ENCODE peak calls at places on chromosomes 5 and 9, in four cellular contexts. G, Q, M and V are unnamed samples. For H3K4me1 and H3K36me3, the result is how much of the 10 kb centered on the place peaks cover.

GRCh38 chr5:177290816-177291596 is 12.5 kb downstream of the RAB24 start:
- DNase-seq in G (no peak), M (no peak), Q (no peak), V (no peak)

GRCh38 chr5:138230261-138230660 is 17.1 kb upstream of the CDC23 start:
- DNase-seq in M (no peak), Q (peak), G (peak), V (no peak)

GRCh38 chr9:36946653-36947052 is 87.4 kb downstream of the PAX5 start:
- DNase-seq in M (no peak), G (no peak), Q (no peak), V (no peak)

GRCh38 chr5:126600631-126601511 is at the start of gene PHAX:
- DNase-seq in Q (peak), G (peak), M (peak), V (peak)

GRCh38 chr9:93084471-93084881 is 11.5 kb upstream of the CARD19 start:
- DNase-seq in G (peak), Q (no peak), M (no peak), V (no peak)

GRCh38 chr5:74974451-74975089 is 77.8 kb downstream of the GCNT4 start:
- DNase-seq in G (no peak), M (no peak), Q (no peak), V (no peak)

GRCh38 chr5:112146323-112146848 is 272.7 kb downstream of the EPB41L4A start:
- DNase-seq in Q (no peak), M (no peak), G (peak), V (peak)

GRCh38 chr5:39148983-39149534 is 70.3 kb downstream of the FYB1 start:
- DNase-seq in G (no peak), Q (no peak), M (no peak), V (no peak)

GRCh38 chr5:141743652-141744333 is 61.8 kb upstream of the ARAP3 start:
- DNase-seq in M (no peak), Q (no peak), G (no peak), V (no peak)

GRCh38 chr5:157857821-157858526 is 971 bp downstream of the CLINT1 start:
- DNase-seq in G (no peak), M (no peak), Q (no peak), V (no peak)

GRCh38 chr5:52173133-52173532 is 614.6 kb upstream of the ITGA1 start:
- DNase-seq in G (no peak), Q (no peak), M (no peak), V (no peak)

GRCh38 chr5:17365756-17366155 is 132.3 kb upstream of the TAF11L2 start:
- DNase-seq in M (no peak), G (no peak), Q (no peak), V (no peak)

GRCh38 chr5:40879163-40879942 is 29.9 kb upstream of the C7 start:
- DNase-seq in G (no peak), M (no peak), Q (no peak), V (no peak)

GRCh38 chr5:134976841-134977240 is 9.1 kb downstream of the CATSPER3 start:
- DNase-seq in M (no peak), Q (no peak), G (no peak), V (no peak)

GRCh38 chr9:83330207-83331196 is 207.7 kb downstream of the FRMD3 start:
- DNase-seq in M (no peak), Q (no peak), G (no peak), V (no peak)

GRCh38 chr5:56233230-56233629 is at the start of gene ANKRD55:
- DNase-seq in M (no peak), Q (no peak), G (no peak), V (no peak)

GRCh38 chr9:121369595-121370265 is at the start of gene STOM:
- DNase-seq in G (peak), Q (peak), M (peak), V (peak)

GRCh38 chr5:163976691-163977090 is 471.3 kb downstream of the MAT2B start:
- DNase-seq in Q (no peak), M (no peak), G (no peak), V (no peak)

GRCh38 chr5:173412566-173412965 is 84.4 kb upstream of the STC2 start:
- DNase-seq in M (no peak), Q (no peak), G (no peak), V (no peak)

GRCh38 chr9:37032713-37033112 is 1.4 kb downstream of the PAX5 start:
- DNase-seq in M (no peak), Q (no peak), G (no peak), V (no peak)

GRCh38 chr5:13985736-13986418 is 41.4 kb upstream of the DNAH5 start:
- DNase-seq in M (no peak), G (no peak), Q (no peak), V (no peak)

GRCh38 chr9:119365291-119366027 is 3.8 kb downstream of the BRINP1 start:
- DNase-seq in M (no peak), Q (no peak), G (no peak), V (no peak)

GRCh38 chr5:172690258-172691075 is 49.4 kb downstream of the NEURL1B start:
- DNase-seq in G (no peak), Q (peak), M (no peak), V (no peak)

GRCh38 chr5:126631920-126632319 is 31.2 kb downstream of the PHAX start:
- DNase-seq in M (no peak), G (no peak), Q (no peak), V (no peak)

GRCh38 chr9:112861155-112861554 is 29.5 kb downstream of the SLC46A2 start:
- DNase-seq in Q (no peak), G (no peak), M (no peak), V (no peak)

GRCh38 chr9:125867752-125868400 is 120.7 kb downstream of the PBX3 start:
- DNase-seq in M (no peak), Q (no peak), G (no peak), V (no peak)

GRCh38 chr9:93276973-93277372 is 93.0 kb downstream of the WNK2 start:
- DNase-seq in G (no peak), Q (no peak), M (no peak), V (no peak)

GRCh38 chr5:136036991-136037705 is 8.4 kb downstream of the TGFBI start:
- DNase-seq in M (peak), G (peak), Q (no peak), V (peak)

GRCh38 chr5:83570916-83571315 is 99.4 kb downstream of the VCAN start:
- DNase-seq in Q (no peak), G (no peak), M (no peak), V (no peak)

GRCh38 chr5:65924366-65925093 is 1.8 kb upstream of the ERBIN start:
- DNase-seq in Q (no peak), G (peak), M (no peak), V (no peak)

GRCh38 chr9:76576344-76576743 is 117.4 kb downstream of the GCNT1 start:
- DNase-seq in Q (no peak), G (no peak), M (peak), V (peak)

GRCh38 chr5:59789894-59790293 is 103.6 kb downstream of the PDE4D start:
- DNase-seq in Q (no peak), M (no peak), G (no peak), V (no peak)

GRCh38 chr5:157596449-157596848 is 20.9 kb upstream of the ADAM19 start:
- DNase-seq in Q (no peak), M (no peak), G (no peak), V (no peak)

GRCh38 chr5:135723451-135723850 is 111.0 kb upstream of the SLC25A48 start:
- DNase-seq in Q (no peak), G (no peak), M (no peak), V (no peak)

GRCh38 chr5:9283021-9283420 is 262.9 kb downstream of the SEMA5A start:
- DNase-seq in G (no peak), M (no peak), Q (no peak), V (no peak)

GRCh38 chr5:6158974-6159863 is 219.1 kb downstream of the MED10 start:
- DNase-seq in Q (no peak), M (no peak), G (no peak), V (no peak)

GRCh38 chr9:128094166-128094949 is 26.3 kb downstream of the SLC25A25 start:
- DNase-seq in Q (peak), G (peak), M (peak), V (peak)

GRCh38 chr9:128091571-128091970 is 23.5 kb downstream of the SLC25A25 start:
- DNase-seq in Q (no peak), M (no peak), G (no peak), V (no peak)

GRCh38 chr9:128091144-128091543 is 23.1 kb downstream of the SLC25A25 start:
- DNase-seq in Q (peak), G (peak), M (no peak), V (no peak)

GRCh38 chr9:128092199-128092977 is 24.4 kb downstream of the SLC25A25 start:
- DNase-seq in G (no peak), M (no peak), Q (no peak), V (no peak)

GRCh38 chr9:128093016-128093415 is 25.0 kb downstream of the SLC25A25 start:
- DNase-seq in G (no peak), M (no peak), Q (no peak), V (no peak)
- H3K4me1 ChIP-seq in G (half or more), M (under half), Q (under half), V (under half)

GRCh38 chr9:123473226-123473625 is 117.2 kb downstream of the CRB2 start:
- DNase-seq in Q (no peak), G (no peak), M (no peak), V (no peak)

GRCh38 chr9:123470121-123470851 is 114.3 kb downstream of the CRB2 start:
- DNase-seq in Q (no peak), M (no peak), G (no peak), V (no peak)

GRCh38 chr9:123471843-123472570 is 116.0 kb downstream of the CRB2 start:
- DNase-seq in G (no peak), M (no peak), Q (no peak), V (no peak)

GRCh38 chr9:123469231-123469630 is 113.2 kb downstream of the CRB2 start:
- DNase-seq in M (no peak), G (no peak), Q (no peak), V (no peak)

GRCh38 chr9:123470991-123471770 is 115.2 kb downstream of the CRB2 start:
- DNase-seq in M (no peak), G (no peak), Q (no peak), V (no peak)
- H3K36me3 ChIP-seq in M (under half), G (under half), Q (under half), V (under half)

GRCh38 chr9:20640331-20641187 is 18.3 kb upstream of the MLLT3 start:
- DNase-seq in M (peak), G (peak), Q (peak), V (no peak)
- H3K4me3 ChIP-seq in M (no peak), G (no peak), Q (no peak), V (no peak)

GRCh38 chr5:119342414-119342813 is 13.4 kb upstream of the TNFAIP8 start:
- DNase-seq in Q (no peak), M (no peak), G (no peak), V (no peak)
- H3K4me1 ChIP-seq in Q (under half), M (half or more), G (under half), V (under half)

DNA sequence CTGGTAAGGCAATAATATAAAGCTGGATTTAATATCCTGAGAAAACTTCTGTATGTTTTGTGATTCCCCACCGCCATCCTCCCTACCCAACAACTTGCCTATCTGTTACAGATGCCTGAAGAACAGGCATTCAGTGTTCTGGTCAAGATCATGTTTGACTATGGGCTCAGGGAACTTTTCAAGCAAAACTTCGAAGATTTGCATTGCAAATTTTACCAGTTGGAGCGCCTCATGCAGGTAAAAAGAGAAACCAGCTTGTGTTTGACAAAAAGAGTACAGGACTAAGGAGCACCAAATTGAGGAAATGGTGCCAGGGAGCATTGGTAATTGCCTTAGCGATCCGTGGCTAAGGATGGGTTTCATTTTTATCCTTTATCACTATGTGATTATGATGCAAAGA is 40.0 kb downstream of the GPR21 start:
- DNase-seq in M (no peak), Q (no peak), G (no peak), V (no peak)
- H3K36me3 ChIP-seq in M (under half), Q (under half), G (half or more), V (under half)